ENCODE peak calls at places on chromosomes 7 and 10, in nine cellular contexts. W is RWPE1; H is cardiac muscle cell; N is A549; I is spleen; M is CD4-positive, alpha-beta memory T cell; A is left ventricle myocardium inferior; R is HL-60; K is right lobe of liver. D is an unnamed sample.

GRCh38 chr10:25465582-25466372 is 291.0 kb downstream of the GPR158 start:
- DNase-seq in R (no peak), N (no peak), W (no peak), K (no peak), H (no peak), M (no peak), A (no peak), I (no peak), D (no peak)

GRCh38 chr7:78198756-78199155 is 400.2 kb downstream of the PHTF2 start:
- DNase-seq in W (no peak), A (no peak), N (no peak), M (no peak), R (no peak), I (no peak), K (no peak), H (no peak), D (no peak)

GRCh38 chr7:44617225-44617885 is 10.9 kb downstream of the OGDH start:
- DNase-seq in K (no peak), I (no peak), R (no peak), W (no peak), N (no peak), A (no peak), M (no peak), H (no peak), D (no peak)

GRCh38 chr10:119616879-119617580 is 20.3 kb upstream of the TIAL1 start:
- DNase-seq in N (no peak), W (no peak), K (no peak), I (peak; percentile 55), M (peak; percentile 16), A (peak; percentile 26), H (peak; percentile 19), R (no peak), D (no peak)

GRCh38 chr7:154698726-154699291 is 304.1 kb downstream of the PAXIP1 start:
- DNase-seq in W (no peak), I (no peak), R (peak; percentile 5), M (no peak), H (peak; percentile 44), K (no peak), N (peak; percentile 24), A (no peak), D (no peak)

GRCh38 chr10:130834573-130834972 is 476.9 kb downstream of the TCERG1L start:
- DNase-seq in H (no peak), M (no peak), I (no peak), R (no peak), W (no peak), N (no peak), K (no peak), A (no peak), D (no peak)

GRCh38 chr10:110802551-110803238 is 69.0 kb upstream of the PDCD4 start:
- DNase-seq in K (peak; percentile 67), R (peak; percentile 52), I (peak; percentile 80), M (peak; percentile 64), N (no peak), W (no peak), A (peak; percentile 69), H (no peak), D (peak; percentile 45)

GRCh38 chr7:25847331-25848070 is 304.5 kb upstream of the NFE2L3 start:
- DNase-seq in A (no peak), H (no peak), K (no peak), N (no peak), M (no peak), W (no peak), I (no peak), R (no peak), D (no peak)

GRCh38 chr7:94509879-94510581 is 421 bp downstream of the CASD1 start:
- DNase-seq in N (peak; percentile 74), R (peak; percentile 51), M (peak; percentile 73), A (peak; percentile 72), H (peak; percentile 88), I (peak; percentile 94), W (peak; percentile 72), K (peak; percentile 75), D (no peak)

GRCh38 chr7:38000272-38000671 is 79.8 kb downstream of the EPDR1 start:
- DNase-seq in N (no peak), H (no peak), W (no peak), A (no peak), R (no peak), M (no peak), K (no peak), I (no peak), D (no peak)

GRCh38 chr7:55296070-55296469 is 69.1 kb upstream of the LANCL2 start:
- DNase-seq in R (no peak), N (no peak), W (no peak), A (no peak), M (no peak), H (no peak), K (no peak), I (no peak), D (no peak)

GRCh38 chr7:98354511-98355249 is 46.2 kb downstream of the BAIAP2L1 start:
- DNase-seq in K (no peak), W (peak; percentile 89), I (no peak), R (no peak), H (no peak), N (peak; percentile 69), A (no peak), M (no peak), D (peak; percentile 69)

GRCh38 chr10:73263948-73264347 is 11.5 kb upstream of the MRPS16 start:
- DNase-seq in R (no peak), N (peak; percentile 17), I (no peak), M (peak; percentile 6), A (no peak), H (no peak), W (no peak), K (no peak), D (no peak)

GRCh38 chr10:95282115-95282514 is 8.7 kb downstream of the PDLIM1 start:
- DNase-seq in M (no peak), K (no peak), N (no peak), H (no peak), A (no peak), I (no peak), R (no peak), W (no peak), D (no peak)
- H3K27ac ChIP-seq in M (no peak overlapping the region), K (no peak overlapping the region), N (peak overlapping the region; percentile 78), H (no peak overlapping the region), A (peak overlapping the region; percentile 89), I (no peak overlapping the region), R (no peak overlapping the region), W (peak overlapping the region; percentile 47), D (peak overlapping the region; percentile 90)

GRCh38 chr10:79222186-79222585 is 125.1 kb upstream of the PPIF start:
- DNase-seq in A (no peak), W (no peak), K (no peak), H (no peak), I (no peak), R (no peak), N (no peak), M (no peak), D (no peak)

GRCh38 chr10:79223001-79223345 is 124.3 kb upstream of the PPIF start:
- DNase-seq in R (no peak), K (no peak), I (no peak), M (no peak), H (no peak), A (no peak), N (no peak), W (no peak), D (no peak)

GRCh38 chr10:79224263-79224949 is 122.9 kb upstream of the PPIF start:
- DNase-seq in R (no peak), W (no peak), H (no peak), N (no peak), A (no peak), I (no peak), K (no peak), M (no peak), D (no peak)

GRCh38 chr10:79224992-79225391 is 122.3 kb upstream of the PPIF start:
- DNase-seq in A (no peak), K (no peak), H (no peak), W (no peak), I (no peak), M (no peak), N (no peak), R (no peak), D (no peak)

DNA sequence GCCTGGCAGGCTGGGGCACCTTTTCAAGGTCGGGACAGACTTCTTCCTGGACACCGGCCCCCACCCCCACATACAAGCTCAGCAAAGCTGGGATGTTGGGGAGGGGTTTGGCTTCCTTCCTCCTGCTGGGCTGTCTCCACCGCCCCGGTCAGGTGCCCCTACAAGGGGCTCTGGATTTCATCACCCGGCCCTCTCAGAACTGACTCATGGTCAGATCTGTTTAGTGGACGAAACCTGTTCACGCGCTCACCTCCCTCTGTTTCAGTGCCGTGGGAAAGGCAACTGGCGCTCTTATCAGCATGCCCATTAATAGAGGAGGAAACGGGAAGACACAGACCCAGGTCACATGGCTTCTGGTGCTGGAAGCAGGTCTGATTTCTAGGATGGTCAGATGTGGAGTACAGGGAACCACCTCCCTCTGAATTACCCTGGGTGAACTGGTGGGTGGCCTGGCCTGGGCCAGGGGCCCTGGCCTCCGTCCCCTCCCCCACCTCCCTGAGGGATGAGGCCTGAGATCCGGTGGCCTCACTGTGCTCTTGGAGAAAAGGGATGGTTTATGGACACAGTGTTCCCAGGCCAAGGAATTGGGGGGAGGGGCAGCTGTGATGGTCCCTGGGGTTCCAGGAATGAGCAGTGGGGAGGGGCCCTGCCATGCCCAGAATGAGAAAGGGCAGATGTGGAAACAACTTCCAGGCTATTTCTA is 123.8 kb upstream of the PPIF start:
- DNase-seq in W (no peak), N (no peak), R (no peak), M (no peak), K (no peak), A (peak; percentile 79), H (peak; percentile 97), I (no peak), D (no peak)
- H3K27ac ChIP-seq in W (peak overlapping the region; percentile 35), N (peak overlapping the region; percentile 28), R (no peak overlapping the region), M (no peak overlapping the region), K (peak overlapping the region; percentile 33), A (peak overlapping the region; percentile 94), H (peak overlapping the region; percentile 99), I (peak overlapping the region; percentile 63), D (no peak overlapping the region)

DNA sequence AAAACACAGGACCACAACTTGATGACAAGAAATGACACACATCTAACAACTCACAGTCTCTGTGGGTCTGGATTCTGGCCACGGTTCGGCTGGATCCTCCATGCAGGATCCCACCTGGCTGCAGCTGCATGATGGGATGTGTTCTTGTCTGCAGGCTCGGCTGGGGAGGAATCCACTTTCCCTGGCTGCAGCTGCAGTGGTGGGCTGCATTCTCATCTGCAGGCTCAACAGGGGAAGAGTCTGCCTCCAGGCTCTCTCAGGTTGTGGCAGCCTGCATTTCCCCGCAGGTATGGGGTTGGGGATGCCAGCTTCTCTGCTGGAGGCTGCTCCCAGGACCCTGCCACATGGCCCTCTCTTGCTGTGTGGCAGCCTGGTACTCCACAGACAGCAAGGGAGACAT is 64.9 kb downstream of the MICALL2 start:
- DNase-seq in N (no peak), I (no peak), R (no peak), A (no peak), H (no peak), M (no peak), W (no peak), K (no peak), D (no peak)
- H3K27ac ChIP-seq in N (no peak overlapping the region), I (no peak overlapping the region), R (no peak overlapping the region), A (no peak overlapping the region), H (no peak overlapping the region), M (no peak overlapping the region), W (no peak overlapping the region), K (no peak overlapping the region), D (no peak overlapping the region)

DNA sequence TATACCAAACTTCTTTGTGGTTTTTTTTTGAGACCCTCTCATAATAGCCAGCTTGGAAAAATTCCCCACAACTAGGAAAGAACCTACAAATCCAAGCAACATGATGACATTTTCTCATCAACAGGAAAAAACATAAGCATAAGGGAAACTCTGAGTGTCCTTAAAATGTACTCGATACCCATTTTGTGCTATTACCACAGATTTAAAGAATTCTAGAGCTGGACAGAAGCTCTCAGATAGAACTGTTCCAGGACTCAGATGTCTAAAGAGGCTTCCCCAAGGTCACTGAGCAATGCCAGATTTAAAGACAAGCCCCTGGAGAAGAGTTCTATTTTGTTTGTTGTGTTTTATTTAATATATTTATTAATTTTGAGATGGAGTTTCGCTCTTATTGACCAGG is 214.9 kb upstream of the KLF14 start:
- DNase-seq in W (no peak), N (no peak), A (no peak), R (no peak), K (no peak), M (no peak), I (no peak), H (no peak), D (no peak)
- H3K27ac ChIP-seq in W (no peak overlapping the region), N (no peak overlapping the region), A (no peak overlapping the region), R (no peak overlapping the region), K (no peak overlapping the region), M (peak overlapping the region; percentile 76), I (peak overlapping the region; percentile 86), H (no peak overlapping the region), D (no peak overlapping the region)

D was measured in epithelial cell of prostate.